ENCODE peak calls at places on chromosome 6, in seven cellular contexts. V, J, X, F, S, U and K are unnamed samples. For H3K9me3, the result is how much of the 10 kb centered on the place peaks cover.

GRCh38 chr6:119174879-119175817 is 96.7 kb upstream of the FAM184A start:
- DNase-seq in X (no peak), F (no peak), V (no peak), J (no peak), S (no peak), U (no peak), K (no peak)

GRCh38 chr6:24963887-24964570 is 28.3 kb upstream of the RIPOR2 start:
- DNase-seq in J (no peak), F (no peak), X (peak), S (no peak), U (no peak), V (no peak), K (no peak)

GRCh38 chr6:160972111-160972510 is 19.5 kb upstream of the MAP3K4 start:
- DNase-seq in X (no peak), J (peak), V (no peak), F (no peak), S (no peak), U (no peak), K (no peak)

GRCh38 chr6:169906004-169906740 is 154.8 kb downstream of the ERMARD start:
- DNase-seq in X (no peak), U (no peak), J (no peak), F (no peak), S (no peak), V (no peak), K (no peak)

GRCh38 chr6:126107475-126108121 is 121.3 kb downstream of the TRMT11 start:
- DNase-seq in F (no peak), V (no peak), J (no peak), U (no peak), S (no peak), X (no peak), K (no peak)

GRCh38 chr6:52543729-52544324 is 33.0 kb downstream of the TRAM2 start:
- DNase-seq in J (peak), X (no peak), U (no peak), F (no peak), V (no peak), S (no peak), K (no peak)

GRCh38 chr6:158586652-158587051 is 26.8 kb downstream of the TMEM181 start:
- DNase-seq in S (no peak), X (no peak), F (no peak), J (no peak), U (no peak), V (no peak), K (no peak)

GRCh38 chr6:26240981-26241770 is 123.8 kb upstream of the BTN3A2 start:
- DNase-seq in F (peak), U (no peak), V (no peak), X (no peak), J (no peak), S (no peak), K (peak)

GRCh38 chr6:2875840-2876207 is 27.3 kb downstream of the SERPINB9 start:
- DNase-seq in U (no peak), F (peak), X (peak), V (peak), J (no peak), S (no peak), K (peak)

GRCh38 chr6:83615025-83615999 is 93.6 kb downstream of the SNAP91 start:
- DNase-seq in J (peak), S (no peak), V (no peak), U (no peak), F (no peak), X (no peak), K (no peak)

GRCh38 chr6:131103296-131103695 is 32.0 kb upstream of the AKAP7 start:
- DNase-seq in X (no peak), F (no peak), J (no peak), V (no peak), S (no peak), U (no peak), K (no peak)

GRCh38 chr6:134029495-134030455 is 22.6 kb downstream of the SLC2A12 start:
- DNase-seq in F (no peak), U (no peak), S (no peak), J (peak), V (no peak), X (no peak), K (no peak)

GRCh38 chr6:25389501-25389900 is 110.3 kb downstream of the CARMIL1 start:
- DNase-seq in U (no peak), V (no peak), S (no peak), J (peak), X (no peak), F (no peak), K (no peak)

GRCh38 chr6:90103056-90103793 is 193.4 kb downstream of the BACH2 start:
- DNase-seq in U (no peak), S (no peak), J (peak), X (no peak), F (no peak), V (no peak), K (no peak)

GRCh38 chr6:108592371-108593337 is 31.9 kb downstream of the FOXO3 start:
- DNase-seq in X (peak), S (no peak), F (no peak), V (no peak), U (no peak), J (no peak), K (peak)

GRCh38 chr6:104537185-104537584 is 322.5 kb downstream of the HACE1 start:
- DNase-seq in V (no peak), F (no peak), S (no peak), X (no peak), J (peak), U (no peak), K (no peak)

GRCh38 chr6:55379895-55380294 is 52.6 kb downstream of the GFRAL start:
- DNase-seq in V (no peak), F (no peak), S (no peak), X (no peak), J (no peak), U (no peak), K (no peak)

GRCh38 chr6:167098825-167099225 is 24.1 kb upstream of the CCR6 start:
- DNase-seq in X (no peak), S (no peak), F (no peak), U (no peak), V (no peak), J (no peak), K (no peak)

GRCh38 chr6:57221191-57221935 is 744 bp downstream of the RAB23 start:
- DNase-seq in V (peak), U (peak), X (peak), J (peak), F (peak), S (peak), K (peak)

GRCh38 chr6:135983720-135984343 is 132.3 kb downstream of the PDE7B start:
- DNase-seq in J (no peak), X (no peak), V (no peak), S (no peak), F (no peak), U (no peak), K (no peak)

GRCh38 chr6:2188397-2188796 is 57.0 kb downstream of the GMDS start:
- DNase-seq in J (no peak), V (no peak), F (no peak), S (no peak), U (no peak), X (no peak), K (no peak)

GRCh38 chr6:7546832-7547714 is 5.6 kb downstream of the DSP start:
- DNase-seq in S (no peak), V (no peak), J (peak), U (no peak), F (peak), X (peak), K (no peak)

GRCh38 chr6:96898241-96898851 is 655 bp upstream of the NDUFAF4 start:
- DNase-seq in S (no peak), J (peak), V (no peak), X (no peak), U (no peak), F (no peak), K (no peak)

GRCh38 chr6:139977887-139978332 is 603.5 kb upstream of the CITED2 start:
- DNase-seq in X (no peak), V (no peak), S (no peak), J (peak), F (peak), U (peak), K (no peak)

GRCh38 chr6:84772428-84773132 is 8.2 kb upstream of the TBX18 start:
- DNase-seq in V (no peak), F (no peak), J (no peak), X (no peak), S (no peak), U (peak), K (no peak)

GRCh38 chr6:152595507-152595906 is 41.7 kb downstream of the SYNE1 start:
- DNase-seq in V (no peak), U (no peak), S (no peak), J (peak), X (no peak), F (no peak), K (no peak)

GRCh38 chr6:2021713-2022125 is 223.7 kb downstream of the GMDS start:
- DNase-seq in V (no peak), S (no peak), X (peak), U (peak), J (peak), F (peak), K (no peak)

GRCh38 chr6:14871196-14871595 is 374.7 kb upstream of the JARID2 start:
- DNase-seq in F (no peak), S (no peak), U (no peak), V (no peak), X (no peak), J (no peak), K (no peak)

GRCh38 chr6:164013480-164014208 is 599.1 kb downstream of the QKI start:
- DNase-seq in S (no peak), F (no peak), X (no peak), J (no peak), V (no peak), U (no peak), K (no peak)

GRCh38 chr6:41626917-41627316 is 11.4 kb upstream of the MDFI start:
- DNase-seq in F (no peak), X (no peak), V (no peak), U (peak), S (no peak), J (no peak), K (no peak)

GRCh38 chr6:154561750-154562149 is 51.3 kb upstream of the CNKSR3 start:
- DNase-seq in X (no peak), J (no peak), V (no peak), S (no peak), F (no peak), U (no peak), K (no peak)
- H3K4me3 ChIP-seq in X (no peak), J (no peak), V (no peak), S (no peak), F (no peak), U (no peak), K (no peak)

GRCh38 chr6:80132942-80133517 is 26.6 kb downstream of the BCKDHB start:
- DNase-seq in F (peak), X (peak), U (no peak), V (no peak), J (peak), S (no peak), K (no peak)
- TF ChIP-seq CTCF in F (peak), X (peak), U (peak), V (peak), J (peak), S (peak), K (no peak)

GRCh38 chr6:320351-321157 is 28.3 kb downstream of the DUSP22 start:
- DNase-seq in X (no peak), U (no peak), J (no peak), V (no peak), F (no peak), S (no peak), K (no peak)

GRCh38 chr6:322205-322930 is 30.1 kb downstream of the DUSP22 start:
- DNase-seq in X (no peak), S (no peak), V (no peak), F (no peak), U (no peak), J (no peak), K (no peak)

GRCh38 chr6:322940-323729 is 30.8 kb downstream of the DUSP22 start:
- DNase-seq in S (no peak), V (no peak), X (no peak), F (no peak), J (no peak), U (no peak), K (no peak)

GRCh38 chr6:319177-320131 is 27.2 kb downstream of the DUSP22 start:
- DNase-seq in U (no peak), J (no peak), S (no peak), F (no peak), X (no peak), V (no peak), K (no peak)

DNA sequence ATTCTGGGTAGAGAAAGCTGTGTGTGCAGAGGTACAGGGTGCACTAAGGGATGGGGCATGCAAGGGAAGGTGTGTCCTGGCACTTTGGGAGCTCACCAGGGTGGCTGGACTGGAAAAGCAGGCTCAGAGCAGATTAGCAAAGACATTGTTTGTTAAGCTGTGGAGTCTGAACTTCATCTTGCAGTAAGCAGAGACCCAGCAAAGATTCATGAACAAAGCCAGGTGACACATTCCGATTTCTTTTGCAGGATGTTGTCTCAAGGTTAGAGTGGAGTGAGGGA is 28.8 kb downstream of the DUSP22 start:
- DNase-seq in F (no peak), J (peak), U (no peak), X (no peak), V (no peak), S (no peak), K (no peak)
- H3K9me3 ChIP-seq in F (under half), J (under half), U (under half), X (under half), V (under half), S (under half), K (under half)

GRCh38 chr6:166097914-166098522 is 69.6 kb downstream of the TBXT start:
- DNase-seq in U (peak), F (peak), X (peak), J (peak), V (peak), S (no peak), K (peak)
- H3K4me3 ChIP-seq in U (no peak), F (no peak), X (peak), J (no peak), V (peak), S (no peak), K (peak)

GRCh38 chr6:146040360-146040759 is 11.5 kb downstream of the GRM1 start:
- DNase-seq in J (no peak), V (no peak), F (no peak), X (no peak), S (no peak), U (no peak), K (no peak)
- TF ChIP-seq CTCF in J (no peak), V (no peak), F (no peak), X (no peak), S (no peak), U (no peak), K (no peak)

GRCh38 chr6:351867-352289 is 39.7 kb upstream of the IRF4 start:
- DNase-seq in X (no peak), S (no peak), F (no peak), V (peak), J (no peak), U (no peak), K (no peak)

GRCh38 chr6:349491-349921 is 42.0 kb upstream of the IRF4 start:
- DNase-seq in U (peak), V (no peak), F (no peak), J (no peak), S (no peak), X (no peak), K (no peak)

GRCh38 chr6:351011-351866 is 40.3 kb upstream of the IRF4 start:
- DNase-seq in F (no peak), S (no peak), X (no peak), V (peak), J (no peak), U (no peak), K (no peak)

GRCh38 chr6:348860-349396 is 42.6 kb upstream of the IRF4 start:
- DNase-seq in U (peak), S (no peak), V (peak), F (no peak), J (no peak), X (no peak), K (no peak)

DNA sequence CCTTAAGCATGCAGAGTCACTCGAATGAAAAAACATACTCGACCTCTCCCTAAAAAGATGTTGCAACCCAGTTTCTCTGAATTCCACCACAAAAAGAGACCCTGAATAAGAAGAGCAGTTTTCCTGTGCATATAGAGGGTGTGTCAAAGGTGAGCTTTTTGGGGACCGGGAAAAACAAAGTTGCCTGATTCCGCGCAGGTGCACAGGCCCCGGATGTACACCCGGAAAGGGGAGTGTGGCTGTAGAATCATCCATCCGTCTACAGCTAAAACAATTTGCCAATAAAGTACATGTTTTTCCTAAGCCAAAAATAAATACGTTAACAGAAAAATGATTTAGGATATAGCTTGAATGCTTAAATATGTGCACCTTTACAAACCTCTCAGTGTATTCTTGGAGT is 41.2 kb upstream of the IRF4 start:
- DNase-seq in V (no peak), J (no peak), X (no peak), S (no peak), F (no peak), U (no peak), K (no peak)
- H3K9me3 ChIP-seq in V (under half), J (under half), X (under half), S (under half), F (under half), U (under half), K (under half)

DNA sequence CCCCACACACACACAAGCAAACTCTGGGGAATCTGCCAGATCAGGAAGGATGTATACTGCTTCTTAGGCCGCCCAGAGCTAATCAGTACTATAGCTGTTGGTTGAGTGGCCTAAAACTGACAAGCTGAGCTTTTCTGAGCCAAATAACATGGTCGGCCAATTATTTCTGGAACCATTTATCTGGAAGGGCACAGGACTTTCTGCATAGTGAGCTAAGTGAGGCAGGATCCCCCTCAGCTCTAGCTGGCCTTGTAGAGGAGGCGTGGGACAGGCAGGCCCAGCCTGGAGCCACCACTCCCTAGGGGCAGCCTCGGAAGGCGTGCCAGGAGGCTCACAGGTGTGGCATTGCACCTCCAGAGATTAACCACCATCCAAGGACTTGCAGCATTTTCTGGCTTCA is 200.1 kb downstream of the TMEM242 start:
- DNase-seq in S (no peak), X (no peak), F (no peak), U (no peak), J (no peak), V (no peak), K (no peak)
- H3K4me3 ChIP-seq in S (no peak), X (no peak), F (no peak), U (no peak), J (no peak), V (no peak), K (no peak)